ENCODE peak calls at places on chromosomes 3 and 15, in ten cellular contexts. S is lower lobe of right lung; R is endothelial cell; W is CD8-positive, alpha-beta T cell; M is breast epithelium; L is mammary epithelial cell; G is activated CD4-positive, alpha-beta T cell treated with anti-CD3 and anti-CD28 coated beads, Interleukin-2, amount 50 U/mL, for 1 hour; P is globus pallidus; Z is fibroblast of pulmonary artery; A is Caco-2. U is an unnamed sample.

GRCh38 chr3:188824596-188824995 is 347.2 kb upstream of the TPRG1 start:
- DNase-seq in M (no peak), R (no peak), G (no peak), S (no peak), A (no peak), L (no peak), Z (no peak), P (no peak), W (no peak), U (no peak)

GRCh38 chr3:126137490-126138130 is 42.8 kb downstream of the ALDH1L1 start:
- DNase-seq in M (no peak), R (peak; percentile 1), W (peak; percentile 37), S (peak; percentile 22), Z (no peak), P (no peak), G (no peak), A (no peak), L (no peak), U (peak; percentile 14)

GRCh38 chr3:74529145-74529544 is 85.3 kb downstream of the CNTN3 start:
- DNase-seq in S (no peak), G (no peak), L (no peak), Z (no peak), W (no peak), M (no peak), R (no peak), A (no peak), P (no peak), U (no peak)

GRCh38 chr3:70742081-70742480 is 429.6 kb upstream of the MDFIC2 start:
- DNase-seq in L (no peak), P (no peak), S (no peak), A (no peak), M (no peak), G (no peak), R (no peak), W (no peak), Z (no peak), U (no peak)

GRCh38 chr15:58438111-58438510 is 6.3 kb downstream of the LIPC start:
- DNase-seq in S (no peak), R (no peak), G (no peak), P (no peak), A (no peak), M (no peak), W (no peak), Z (no peak), L (no peak), U (no peak)

GRCh38 chr15:51121118-51121517 is 26.4 kb upstream of the TNFAIP8L3 start:
- DNase-seq in P (no peak), R (no peak), Z (peak; percentile 98), M (no peak), G (no peak), A (no peak), L (peak; percentile 96), S (no peak), W (no peak), U (no peak)

GRCh38 chr3:155236473-155236872 is 57.0 kb downstream of the STRIT1 start:
- DNase-seq in W (no peak), G (no peak), M (no peak), A (no peak), L (no peak), S (no peak), P (no peak), R (no peak), Z (no peak), U (no peak)

GRCh38 chr3:31232049-31233040 is 300.4 kb upstream of the STT3B start:
- DNase-seq in Z (peak; percentile 29), S (no peak), W (no peak), M (no peak), L (no peak), P (no peak), A (no peak), R (no peak), G (no peak), U (peak; percentile 57)

GRCh38 chr3:15601399-15602145 is at the start of the genes BTD and HACL1:
- DNase-seq in P (peak; percentile 99), W (peak; percentile 98), Z (peak; percentile 99), S (peak; percentile 97), G (peak; percentile 99), M (peak; percentile 99), L (peak; percentile 99), A (peak; percentile 98), R (peak; percentile 96), U (peak; percentile 98)

GRCh38 chr15:61084944-61085367 is 144.1 kb downstream of the RORA start:
- DNase-seq in R (no peak), L (no peak), W (no peak), A (no peak), M (no peak), S (no peak), P (no peak), G (no peak), Z (no peak), U (no peak)

GRCh38 chr3:108588616-108589015 is 622 bp downstream of the CIP2A start:
- DNase-seq in W (no peak), P (no peak), G (no peak), M (no peak), S (no peak), R (no peak), A (no peak), L (no peak), Z (no peak), U (no peak)

GRCh38 chr3:45252833-45253232 is 26.7 kb upstream of the TMEM158 start:
- DNase-seq in A (no peak), M (no peak), G (no peak), R (no peak), Z (no peak), S (no peak), L (no peak), P (no peak), W (no peak), U (no peak)

GRCh38 chr3:10358309-10358980 is 37.5 kb upstream of the SEC13 start:
- DNase-seq in Z (no peak), S (peak; percentile 41), L (no peak), A (no peak), G (no peak), P (no peak), M (no peak), W (no peak), R (no peak), U (no peak)

GRCh38 chr3:44886561-44886960 is 12.2 kb downstream of the TGM4 start:
- DNase-seq in G (no peak), Z (no peak), P (no peak), A (no peak), R (no peak), W (no peak), M (no peak), S (no peak), L (peak; percentile 94), U (no peak)

GRCh38 chr3:195708626-195709481 is 11.9 kb upstream of the MUC20 start:
- DNase-seq in G (no peak), P (no peak), S (no peak), L (no peak), A (no peak), Z (no peak), M (no peak), W (no peak), R (no peak), U (no peak)

GRCh38 chr3:129441782-129442181 is 1.8 kb downstream of the IFT122 start:
- DNase-seq in Z (peak; percentile 85), L (no peak), W (no peak), G (no peak), A (no peak), P (peak; percentile 60), S (no peak), M (no peak), R (no peak), U (no peak)

GRCh38 chr3:161560006-161560637 is 63.5 kb downstream of the OTOL1 start:
- DNase-seq in W (no peak), M (no peak), S (no peak), G (no peak), A (peak; percentile 47), L (peak; percentile 23), P (peak; percentile 66), Z (peak; percentile 59), R (peak; percentile 65), U (no peak)

GRCh38 chr3:67349551-67350174 is 304.7 kb downstream of the SUCLG2 start:
- DNase-seq in A (no peak), Z (no peak), S (no peak), L (no peak), G (no peak), R (no peak), M (no peak), W (no peak), P (no peak), U (no peak)

GRCh38 chr3:57582470-57583168 is 14.5 kb downstream of the ARF4 start:
- DNase-seq in A (peak; percentile 75), L (peak; percentile 79), R (no peak), G (no peak), S (no peak), P (no peak), M (peak; percentile 69), Z (no peak), W (no peak), U (no peak)

GRCh38 chr3:38020342-38020726 is 9.1 kb downstream of the PLCD1 start:
- DNase-seq in P (no peak), L (no peak), W (no peak), M (no peak), R (no peak), G (no peak), A (no peak), S (peak; percentile 16), Z (no peak), U (no peak)

GRCh38 chr3:172280406-172281051 is 167.7 kb downstream of the GHSR start:
- DNase-seq in L (peak; percentile 57), G (no peak), S (no peak), R (no peak), P (no peak), W (no peak), Z (peak; percentile 85), A (no peak), M (no peak), U (no peak)

GRCh38 chr3:101861978-101862421 is 12.7 kb downstream of the NFKBIZ start:
- DNase-seq in L (peak; percentile 39), W (no peak), A (no peak), R (no peak), P (no peak), S (no peak), G (no peak), Z (no peak), M (no peak), U (no peak)

GRCh38 chr3:29463306-29463705 is 182.4 kb downstream of the RBMS3 start:
- DNase-seq in P (no peak), S (no peak), G (no peak), Z (no peak), M (no peak), W (no peak), A (no peak), R (no peak), L (peak; percentile 46), U (no peak)

GRCh38 chr15:60523056-60523455 is 44.1 kb upstream of the ICE2 start:
- DNase-seq in G (no peak), R (no peak), L (peak; percentile 88), S (no peak), A (no peak), W (no peak), P (no peak), Z (peak; percentile 51), M (no peak), U (no peak)

GRCh38 chr3:94234177-94234788 is 171.4 kb downstream of the NSUN3 start:
- DNase-seq in W (no peak), L (peak; percentile 42), S (no peak), G (no peak), R (peak; percentile 30), A (peak; percentile 51), Z (peak; percentile 54), P (peak; percentile 26), M (no peak), U (no peak)

GRCh38 chr15:38299216-38299615 is 46.6 kb downstream of the SPRED1 start:
- DNase-seq in S (no peak), L (no peak), M (no peak), P (no peak), R (no peak), A (no peak), W (no peak), Z (peak; percentile 40), G (no peak), U (no peak)

GRCh38 chr15:92618121-92618520 is 37.5 kb downstream of the FAM174B start:
- DNase-seq in M (no peak), Z (no peak), A (no peak), P (no peak), L (no peak), S (no peak), W (no peak), G (no peak), R (no peak), U (no peak)

GRCh38 chr3:80553211-80553610 is 785.4 kb upstream of the ROBO1 start:
- DNase-seq in W (no peak), G (no peak), Z (no peak), R (no peak), S (no peak), L (no peak), M (no peak), P (no peak), A (no peak), U (no peak)

U was measured in upper lobe of left lung.